ENCODE peak calls at places on chromosomes 1 and 21, in nine cellular contexts. V, Z, H, U, Y, S, X, T and J are unnamed samples.

GRCh38 chr1:68906431-68906830 is 409.5 kb upstream of the DEPDC1 start:
- DNase-seq in V (no peak), Z (no peak), H (no peak), U (no peak), Y (no peak), S (no peak), X (no peak), T (no peak), J (no peak)

GRCh38 chr1:90820727-90821126 is 103.6 kb upstream of the BARHL2 start:
- DNase-seq in V (no peak), Z (no peak), H (no peak), U (no peak), Y (no peak), S (no peak), X (no peak), T (no peak), J (no peak)

GRCh38 chr1:219670426-219671149 is 57.7 kb upstream of the ZC3H11B start:
- DNase-seq in V (no peak), Z (no peak), H (no peak), U (no peak), Y (no peak), S (no peak), X (peak), T (no peak), J (no peak)

GRCh38 chr1:91397605-91398004 is 7.0 kb downstream of the HFM1 start:
- DNase-seq in V (no peak), Z (no peak), H (no peak), U (no peak), Y (no peak), S (no peak), X (no peak), T (no peak), J (no peak)

GRCh38 chr1:214401666-214402065 is 120.7 kb downstream of the SMYD2 start:
- DNase-seq in V (no peak), Z (no peak), H (no peak), U (no peak), Y (no peak), S (no peak), X (no peak), T (no peak), J (no peak)

GRCh38 chr1:3674100-3675094 is 22.1 kb downstream of the TP73 start:
- DNase-seq in V (no peak), Z (no peak), H (no peak), U (no peak), Y (peak), S (no peak), X (no peak), T (peak), J (no peak)

GRCh38 chr1:224819861-224820260 is 109.6 kb upstream of the DNAH14 start:
- DNase-seq in V (no peak), Z (no peak), H (no peak), U (no peak), Y (no peak), S (no peak), X (no peak), T (no peak), J (no peak)

GRCh38 chr1:153261793-153262371 is 2.4 kb downstream of the LORICRIN start:
- DNase-seq in V (no peak), Z (no peak), H (peak), U (no peak), Y (peak), S (no peak), X (no peak), T (no peak), J (no peak)

GRCh38 chr1:228989176-228989575 is 253.9 kb downstream of the RHOU start:
- DNase-seq in V (no peak), Z (no peak), H (no peak), U (no peak), Y (no peak), S (no peak), X (no peak), T (no peak), J (no peak)

GRCh38 chr1:32073387-32074229 is 869 bp downstream of the TMEM39B start:
- DNase-seq in V (no peak), Z (no peak), H (no peak), U (no peak), Y (no peak), S (no peak), X (no peak), T (no peak), J (no peak)

GRCh38 chr1:185345913-185346717 is 29.1 kb upstream of the IVNS1ABP start:
- DNase-seq in V (no peak), Z (no peak), H (no peak), U (no peak), Y (no peak), S (no peak), X (peak), T (no peak), J (no peak)

GRCh38 chr1:200039849-200040479 is 12.5 kb downstream of the NR5A2 start:
- DNase-seq in V (no peak), Z (no peak), H (no peak), U (no peak), Y (no peak), S (no peak), X (no peak), T (no peak), J (no peak)

GRCh38 chr1:165383067-165383466 is 26.6 kb upstream of the LMX1A start:
- DNase-seq in V (no peak), Z (peak), H (no peak), U (no peak), Y (peak), S (no peak), X (no peak), T (peak), J (no peak)

GRCh38 chr21:14646893-14647292 is 100.8 kb upstream of the SAMSN1 start:
- DNase-seq in V (no peak), Z (no peak), H (no peak), U (no peak), Y (no peak), S (no peak), X (no peak), T (no peak), J (no peak)

GRCh38 chr1:204871405-204872037 is 859 bp downstream of the NFASC start:
- DNase-seq in V (no peak), Z (no peak), H (no peak), U (no peak), Y (no peak), S (no peak), X (no peak), T (no peak), J (no peak)

GRCh38 chr1:241311056-241311746 is 45.8 kb downstream of the RGS7 start:
- DNase-seq in V (no peak), Z (no peak), H (no peak), U (no peak), Y (peak), S (no peak), X (peak), T (peak), J (no peak)

GRCh38 chr1:237999426-238000052 is 108.8 kb upstream of the ZP4 start:
- DNase-seq in V (no peak), Z (no peak), H (no peak), U (no peak), Y (no peak), S (no peak), X (no peak), T (no peak), J (no peak)

GRCh38 chr1:233859446-233859845 is 45.0 kb upstream of the SLC35F3 start:
- DNase-seq in V (no peak), Z (no peak), H (no peak), U (no peak), Y (no peak), S (no peak), X (no peak), T (no peak), J (no peak)

GRCh38 chr1:220528049-220528678 is at the start of gene MARK1:
- DNase-seq in V (peak), Z (peak), H (peak), U (no peak), Y (peak), S (no peak), X (no peak), T (no peak), J (peak)

GRCh38 chr1:41476807-41477361 is 7.6 kb downstream of the EDN2 start:
- DNase-seq in V (no peak), Z (no peak), H (peak), U (no peak), Y (no peak), S (no peak), X (no peak), T (no peak), J (no peak)

GRCh38 chr1:229059671-229060079 is 211.2 kb upstream of the RAB4A start:
- DNase-seq in V (no peak), Z (no peak), H (no peak), U (no peak), Y (peak), S (no peak), X (no peak), T (no peak), J (peak)

GRCh38 chr1:26597629-26598039 is 68.1 kb downstream of the RPS6KA1 start:
- DNase-seq in V (no peak), Z (no peak), H (peak), U (no peak), Y (peak), S (no peak), X (peak), T (peak), J (no peak)

GRCh38 chr1:8031176-8031785 is 5.2 kb upstream of the ERRFI1 start:
- DNase-seq in V (no peak), Z (no peak), H (peak), U (no peak), Y (peak), S (no peak), X (peak), T (peak), J (no peak)

GRCh38 chr1:213014642-213015041 is 1.0 kb downstream of the ANGEL2 start:
- DNase-seq in V (no peak), Z (no peak), H (peak), U (no peak), Y (peak), S (no peak), X (peak), T (peak), J (peak)

GRCh38 chr1:44619261-44619900 is 54.9 kb downstream of the TMEM53 start:
- DNase-seq in V (no peak), Z (no peak), H (no peak), U (peak), Y (peak), S (no peak), X (no peak), T (no peak), J (no peak)

GRCh38 chr1:191851799-191852595 is 306.3 kb upstream of the RGS18 start:
- DNase-seq in V (no peak), Z (no peak), H (no peak), U (peak), Y (no peak), S (no peak), X (peak), T (peak), J (peak)

GRCh38 chr1:232845521-232845920 is 40.3 kb downstream of the MAP10 start:
- DNase-seq in V (no peak), Z (no peak), H (no peak), U (no peak), Y (no peak), S (no peak), X (no peak), T (no peak), J (no peak)

GRCh38 chr1:178869114-178869697 is 1.7 kb downstream of the ANGPTL1 start:
- DNase-seq in V (no peak), Z (no peak), H (no peak), U (peak), Y (peak), S (no peak), X (peak), T (peak), J (no peak)

GRCh38 chr1:8560611-8561544 is 243.0 kb downstream of the SLC45A1 start:
- DNase-seq in V (no peak), Z (no peak), H (peak), U (no peak), Y (peak), S (no peak), X (peak), T (peak), J (no peak)

GRCh38 chr21:35398366-35398982 is 349.4 kb upstream of the RUNX1 start:
- DNase-seq in V (no peak), Z (no peak), H (no peak), U (no peak), Y (peak), S (no peak), X (peak), T (no peak), J (no peak)

GRCh38 chr1:225535280-225535679 is 107.4 kb upstream of the LBR start:
- DNase-seq in V (no peak), Z (no peak), H (no peak), U (no peak), Y (no peak), S (no peak), X (no peak), T (no peak), J (no peak)